ENCODE peak calls at places on chromosomes 7 and 10, in nine cellular contexts. X is heart left ventricle, Z is upper lobe of left lung, T is ovary, U is fibroblast of mammary gland, H is lung, Q is AG04449, O is HFF-Myc, K is uterus. V is an unnamed sample.

GRCh38 chr7:108063520-108063933 is 60.6 kb upstream of the LAMB1 start:
- DNase-seq in Q (no peak), U (no peak), Z (no peak), K (no peak), H (no peak), T (no peak), X (no peak), O (no peak), V (no peak)

GRCh38 chr7:155371884-155372781 is 74.5 kb downstream of the INSIG1 start:
- DNase-seq in T (no peak), K (no peak), O (no peak), H (no peak), Q (no peak), X (no peak), Z (no peak), U (no peak), V (no peak)

GRCh38 chr7:153398789-153399553 is 639.4 kb downstream of the ACTR3B start:
- DNase-seq in U (no peak), T (no peak), Q (no peak), Z (no peak), K (no peak), X (no peak), O (no peak), H (no peak), V (no peak)

GRCh38 chr10:69692891-69693290 is 62.8 kb downstream of the FAM241B start:
- DNase-seq in Q (no peak), Z (no peak), T (no peak), K (no peak), O (no peak), H (no peak), U (no peak), X (no peak), V (no peak)

GRCh38 chr7:137978464-137979237 is 23.2 kb downstream of the CREB3L2 start:
- DNase-seq in O (peak), H (no peak), X (peak), Q (peak), K (peak), Z (no peak), U (peak), T (peak), V (peak)

GRCh38 chr7:33716581-33717477 is 188.5 kb upstream of the BMPER start:
- DNase-seq in Z (no peak), U (peak), T (no peak), O (peak), X (no peak), H (no peak), K (no peak), Q (no peak), V (peak)

GRCh38 chr10:34313353-34313752 is 501.7 kb downstream of the PARD3 start:
- DNase-seq in H (no peak), U (no peak), Z (no peak), Q (no peak), O (no peak), X (no peak), K (no peak), T (no peak), V (no peak)

GRCh38 chr10:110525349-110526260 is 27.9 kb downstream of the DUSP5 start:
- DNase-seq in Z (no peak), K (no peak), Q (no peak), T (no peak), O (no peak), X (no peak), U (peak), H (no peak), V (peak)

GRCh38 chr7:98238076-98238475 is 14.0 kb downstream of the TECPR1 start:
- DNase-seq in Q (no peak), O (no peak), Z (no peak), U (no peak), K (no peak), X (no peak), H (no peak), T (no peak), V (no peak)

GRCh38 chr7:69568266-69568665 is 30.0 kb upstream of the AUTS2 start:
- DNase-seq in X (no peak), O (no peak), U (no peak), K (no peak), Z (no peak), T (no peak), H (no peak), Q (no peak), V (no peak)

DNA sequence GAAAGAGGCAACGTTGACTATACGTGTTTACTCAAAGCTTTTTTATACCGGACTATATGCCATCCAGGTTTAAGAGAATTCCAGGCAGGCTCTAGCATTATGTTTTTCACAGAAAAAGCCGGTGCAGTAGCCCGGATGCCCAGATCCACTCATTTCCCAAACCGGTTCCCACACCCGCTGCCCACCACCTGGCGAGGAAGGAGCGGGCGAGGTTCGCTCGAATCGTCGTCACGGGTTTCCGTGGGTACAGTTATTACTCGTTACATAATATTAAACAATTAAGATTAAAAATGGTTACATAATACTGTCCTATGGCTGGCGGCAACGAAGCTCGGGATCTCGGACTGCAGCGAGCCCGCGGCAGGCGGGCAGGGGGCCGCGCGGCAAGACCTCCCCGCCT is 802 bp downstream of the GRB10 start:
- DNase-seq in H (no peak), O (no peak), Z (no peak), K (no peak), X (no peak), U (no peak), Q (no peak), T (no peak), V (no peak)
- H3K4me3 ChIP-seq in H (no peak), O (peak), Z (peak), K (peak), X (peak), U (no peak), Q (no peak), T (peak), V (no peak)

DNA sequence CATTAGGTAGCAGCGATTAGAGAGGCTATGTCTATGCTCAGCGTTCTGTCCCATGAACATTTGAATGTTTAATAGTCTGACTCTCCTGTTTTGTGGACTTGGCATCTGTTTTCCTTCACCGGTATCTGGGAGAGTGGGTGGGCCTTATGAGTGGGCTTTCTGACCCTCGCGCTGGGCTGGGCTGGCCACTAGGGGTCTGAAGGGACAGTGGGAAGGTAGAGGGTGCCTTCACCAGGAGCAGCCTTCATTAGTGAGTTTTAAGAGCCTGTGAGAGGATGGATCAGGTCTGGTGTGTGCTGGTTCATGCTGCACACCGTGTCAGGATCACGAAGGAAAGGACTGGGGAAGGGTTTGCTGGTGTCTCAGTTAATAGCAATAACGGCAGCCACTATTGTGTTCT is 33.4 kb downstream of the DCLRE1A start:
- DNase-seq in X (no peak), T (no peak), U (no peak), H (no peak), O (no peak), Q (no peak), K (no peak), Z (no peak), V (no peak)
- TF ChIP-seq CTCF in X (no peak), T (no peak), U (no peak), H (no peak), O (peak), Q (no peak), K (no peak), Z (no peak), V (no peak)

GRCh38 chr10:102776779-102777417 is 33.1 kb downstream of the WBP1L start:
- DNase-seq in U (peak), T (peak), H (peak), O (peak), Z (peak), Q (peak), X (peak), K (peak), V (peak)
- H3K4me3 ChIP-seq in U (peak), T (peak), H (no peak), O (peak), Z (peak), Q (peak), X (peak), K (peak), V (peak)

GRCh38 chr7:38716397-38716796 is 85.2 kb upstream of the AMPH start:
- DNase-seq in H (no peak), X (no peak), T (no peak), O (no peak), K (no peak), Q (no peak), U (no peak), Z (no peak), V (no peak)
- TF ChIP-seq CTCF in H (no peak), X (no peak), T (no peak), O (no peak), K (no peak), Q (no peak), U (peak), Z (no peak), V (no peak)

DNA sequence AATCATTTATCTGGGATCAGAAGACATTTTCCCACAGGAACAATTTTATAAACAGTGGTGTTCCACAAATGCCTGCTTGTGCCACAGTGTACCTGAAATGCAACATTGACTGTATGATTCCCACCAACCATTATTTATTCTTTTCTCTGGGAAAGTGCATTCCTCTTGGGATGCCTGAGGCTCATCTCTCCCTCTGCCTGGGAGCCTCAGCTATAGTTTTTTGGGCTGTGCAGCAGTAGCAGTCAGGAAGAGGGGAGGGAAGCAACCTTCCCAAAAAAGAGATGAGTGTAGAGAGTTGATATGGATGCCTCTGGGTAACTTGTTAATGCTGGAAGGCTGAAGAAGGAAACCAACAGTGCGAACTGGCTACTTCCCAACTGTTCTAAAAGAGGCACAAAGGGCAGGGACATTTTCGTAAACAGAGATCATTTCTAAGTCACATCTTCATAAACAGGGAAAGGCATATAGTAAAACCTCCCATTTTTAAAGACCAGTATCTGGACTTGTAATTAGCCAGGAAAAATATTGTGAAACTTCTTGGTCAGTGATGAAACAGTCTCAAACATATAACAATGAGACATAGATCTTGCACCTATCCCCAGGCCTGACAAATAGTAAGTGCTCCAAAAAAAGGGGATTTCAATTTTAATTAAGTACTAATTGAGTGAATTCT is 1.4 kb upstream of the CALD1 start:
- DNase-seq in K (no peak), T (no peak), Z (no peak), X (no peak), U (peak), H (no peak), O (no peak), Q (no peak), V (peak)
- H3K4me3 ChIP-seq in K (no peak), T (no peak), Z (no peak), X (no peak), U (no peak), H (no peak), O (no peak), Q (no peak), V (no peak)

GRCh38 chr7:143396182-143396581 is 12.5 kb downstream of the EPHA1 start:
- DNase-seq in K (no peak), Q (no peak), O (no peak), T (no peak), Z (no peak), U (no peak), X (no peak), H (no peak), V (no peak)

GRCh38 chr7:143394777-143395176 is 13.6 kb downstream of the ZYX start:
- DNase-seq in U (no peak), T (no peak), Q (no peak), Z (no peak), X (no peak), H (no peak), O (no peak), K (no peak), V (no peak)

GRCh38 chr7:143394068-143394467 is 12.9 kb downstream of the ZYX start:
- DNase-seq in K (no peak), Z (no peak), Q (no peak), U (no peak), H (no peak), X (no peak), T (no peak), O (no peak), V (peak)

GRCh38 chr7:143396625-143397556 is 11.8 kb downstream of the EPHA1 start:
- DNase-seq in Z (no peak), K (no peak), X (peak), T (no peak), Q (no peak), U (no peak), H (no peak), O (no peak), V (peak)

DNA sequence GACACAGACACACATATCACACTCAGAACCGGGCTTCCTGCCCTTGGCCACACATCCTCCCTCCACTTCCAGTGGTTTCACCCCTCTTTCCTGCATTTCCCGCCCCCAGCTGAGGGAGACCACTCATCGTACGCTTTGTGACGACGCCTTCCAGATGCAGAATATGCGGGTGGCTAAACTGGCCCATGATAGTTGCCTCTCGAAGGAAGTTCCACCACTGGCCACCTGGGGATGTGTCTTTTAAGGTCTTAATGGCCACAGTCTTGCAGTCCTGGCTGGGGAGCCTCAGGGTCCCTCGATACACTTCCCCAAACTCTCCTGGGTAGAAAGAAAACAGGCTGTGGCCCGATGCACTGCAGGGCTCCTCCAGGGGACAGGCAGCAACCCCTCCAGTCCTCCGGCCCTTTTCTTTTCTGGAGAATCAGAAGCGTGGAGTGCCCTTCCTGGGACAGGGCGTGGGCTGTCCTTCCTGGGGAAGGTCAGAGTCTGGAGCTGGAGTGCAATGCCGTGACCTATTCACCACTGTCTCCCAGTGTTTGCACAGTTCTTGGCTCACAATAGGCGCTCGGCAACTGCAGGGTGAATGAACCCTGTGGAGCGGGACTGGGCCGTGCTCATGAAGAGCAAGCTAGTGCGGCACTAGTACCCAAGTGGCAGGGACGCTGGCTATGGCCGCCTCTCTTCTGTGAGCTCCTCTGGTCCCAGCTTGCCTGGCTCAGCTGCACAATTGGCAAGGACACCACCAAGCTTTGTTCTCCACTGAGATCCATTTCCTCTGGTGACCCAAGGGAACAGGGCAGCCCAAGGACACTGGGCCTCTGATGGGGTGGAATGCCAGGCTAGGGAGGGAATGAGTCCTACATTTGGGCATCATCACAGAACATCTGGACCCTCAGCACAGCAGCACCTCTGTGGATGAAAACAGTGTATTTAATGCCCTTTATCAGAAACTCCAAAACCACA is 13.2 kb downstream of the EPHA1 start:
- DNase-seq in T (no peak), Z (no peak), H (peak), U (peak), Q (no peak), X (peak), K (no peak), O (no peak), V (no peak)
- TF ChIP-seq CTCF in T (no peak), Z (no peak), H (no peak), U (peak), Q (peak), X (no peak), K (no peak), O (peak), V (peak)

DNA sequence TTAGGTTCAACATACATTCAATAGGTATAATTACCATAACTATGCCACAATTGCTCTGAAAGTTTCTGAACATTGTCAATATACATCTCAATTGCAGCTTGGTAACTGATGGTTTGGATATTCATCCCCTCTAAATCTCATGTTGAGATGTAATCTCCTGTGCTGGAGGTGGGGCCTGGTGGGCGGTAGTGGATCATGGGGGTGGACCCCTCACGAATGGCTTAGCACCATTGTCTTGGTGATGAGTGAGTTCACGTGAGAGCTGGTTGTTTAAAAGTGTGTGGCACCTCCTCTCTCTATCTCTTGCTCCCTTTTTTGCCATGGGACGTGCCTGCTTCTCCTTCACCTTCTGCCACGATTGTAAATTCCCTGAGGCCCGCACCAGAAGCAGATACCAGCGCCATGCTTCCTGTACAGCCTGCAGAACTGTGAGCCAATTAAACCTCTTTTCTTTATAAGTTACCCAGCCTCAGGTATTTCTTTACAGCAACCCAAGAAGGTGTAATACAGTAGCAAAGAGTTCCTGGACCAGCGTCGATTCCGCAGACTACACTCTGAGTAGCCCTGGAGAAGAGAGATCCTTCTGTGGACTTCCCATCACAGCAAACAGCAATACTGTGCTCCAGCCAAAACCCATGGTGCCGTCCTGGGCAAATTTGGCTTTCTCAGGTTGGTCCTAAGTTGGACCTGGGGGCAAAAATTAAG is 83.8 kb upstream of the GRB10 start:
- DNase-seq in Q (no peak), K (no peak), H (no peak), Z (no peak), O (no peak), T (no peak), X (no peak), U (no peak), V (no peak)
- H3K4me3 ChIP-seq in Q (no peak), K (no peak), H (no peak), Z (no peak), O (no peak), T (no peak), X (no peak), U (no peak), V (no peak)

GRCh38 chr10:12628153-12628552 is 278.8 kb downstream of the CAMK1D start:
- DNase-seq in Z (no peak), T (no peak), U (no peak), O (no peak), X (no peak), Q (no peak), K (no peak), H (no peak), V (no peak)

GRCh38 chr10:12631787-12632562 is 282.6 kb downstream of the CAMK1D start:
- DNase-seq in U (no peak), T (no peak), H (no peak), O (no peak), Z (no peak), X (no peak), K (no peak), Q (no peak), V (no peak)

GRCh38 chr10:12629767-12630165 is 280.4 kb downstream of the CAMK1D start:
- DNase-seq in O (no peak), T (no peak), K (no peak), H (no peak), Q (no peak), X (no peak), U (no peak), Z (no peak), V (no peak)

GRCh38 chr10:12631216-12631615 is 281.9 kb downstream of the CAMK1D start:
- DNase-seq in H (no peak), U (peak), X (no peak), Z (no peak), K (no peak), O (peak), T (no peak), Q (no peak), V (peak)

GRCh38 chr10:12628964-12629766 is 279.8 kb downstream of the CAMK1D start:
- DNase-seq in X (no peak), Q (no peak), Z (no peak), U (no peak), T (no peak), H (no peak), K (no peak), O (no peak), V (no peak)
- TF ChIP-seq CTCF in X (no peak), Q (no peak), Z (no peak), U (no peak), T (no peak), H (no peak), K (no peak), O (no peak), V (no peak)

V was measured in cardiac fibroblast.